ENCODE peak calls at places on chromosomes 7 and 10, in eight cellular contexts. N, U, E, M, X, G, L and H are unnamed samples.

GRCh38 chr10:22314852-22315251 is 1.3 kb upstream of the COMMD3 start:
- DNase-seq in N (no peak), U (no peak), E (no peak), M (no peak), X (no peak), G (no peak), L (no peak), H (no peak)

GRCh38 chr7:22726345-22726848 is 603 bp upstream of the IL6 start:
- DNase-seq in N (peak), U (peak), E (no peak), M (peak), X (no peak), G (peak), L (peak), H (peak)

GRCh38 chr7:100983451-100984187 is 14.3 kb downstream of the MUC12 start:
- DNase-seq in N (no peak), U (no peak), E (no peak), M (no peak), X (no peak), G (no peak), L (peak), H (no peak)

GRCh38 chr10:124990671-124991625 is 49.0 kb downstream of the ZRANB1 start:
- DNase-seq in N (peak), U (no peak), E (no peak), M (no peak), X (peak), G (no peak), L (no peak), H (no peak)

GRCh38 chr7:28695300-28696261 is 262.5 kb downstream of the TRIL start:
- DNase-seq in N (no peak), U (no peak), E (no peak), M (no peak), X (no peak), G (no peak), L (peak), H (no peak)

GRCh38 chr7:29854257-29854938 is 48.1 kb downstream of the WIPF3 start:
- DNase-seq in N (peak), U (no peak), E (no peak), M (peak), X (no peak), G (no peak), L (no peak), H (no peak)

GRCh38 chr7:104767826-104768536 is 246.0 kb upstream of the KMT2E start:
- DNase-seq in N (no peak), U (no peak), E (no peak), M (no peak), X (no peak), G (no peak), L (no peak), H (no peak)

GRCh38 chr10:88270871-88271713 is 312.0 kb downstream of the RNLS start:
- DNase-seq in N (no peak), U (no peak), E (peak), M (no peak), X (no peak), G (peak), L (peak), H (no peak)

GRCh38 chr10:131218811-131219583 is 92.5 kb downstream of the TCERG1L start:
- DNase-seq in N (no peak), U (no peak), E (no peak), M (no peak), X (no peak), G (no peak), L (no peak), H (no peak)

GRCh38 chr7:84100866-84101265 is 93.7 kb downstream of the SEMA3A start:
- DNase-seq in N (no peak), U (no peak), E (no peak), M (no peak), X (no peak), G (no peak), L (peak), H (no peak)

GRCh38 chr7:96903906-96904305 is 101.4 kb upstream of the DLX6 start:
- DNase-seq in N (no peak), U (no peak), E (no peak), M (no peak), X (no peak), G (no peak), L (no peak), H (no peak)

GRCh38 chr10:14468726-14469125 is 138.0 kb upstream of the FRMD4A start:
- DNase-seq in N (no peak), U (no peak), E (no peak), M (no peak), X (no peak), G (no peak), L (no peak), H (no peak)

GRCh38 chr10:16948335-16948734 is 131.1 kb upstream of the RSU1 start:
- DNase-seq in N (no peak), U (no peak), E (no peak), M (no peak), X (no peak), G (no peak), L (no peak), H (no peak)

GRCh38 chr7:69169356-69169755 is 428.9 kb upstream of the AUTS2 start:
- DNase-seq in N (no peak), U (no peak), E (no peak), M (no peak), X (no peak), G (no peak), L (no peak), H (no peak)

GRCh38 chr10:21742740-21743412 is 208.8 kb downstream of the MLLT10 start:
- DNase-seq in N (no peak), U (no peak), E (no peak), M (no peak), X (no peak), G (no peak), L (no peak), H (no peak)

GRCh38 chr7:84178013-84178412 is 16.6 kb downstream of the SEMA3A start:
- DNase-seq in N (no peak), U (no peak), E (no peak), M (no peak), X (no peak), G (no peak), L (peak), H (no peak)

GRCh38 chr7:138853448-138853847 is 55.5 kb upstream of the ATP6V0A4 start:
- DNase-seq in N (no peak), U (no peak), E (no peak), M (no peak), X (no peak), G (no peak), L (no peak), H (no peak)

GRCh38 chr10:28284126-28284525 is 18.7 kb downstream of the MPP7 start:
- DNase-seq in N (no peak), U (no peak), E (no peak), M (no peak), X (no peak), G (no peak), L (no peak), H (no peak)

GRCh38 chr10:21824409-21824808 is 179.1 kb downstream of the DNAJC1 start:
- DNase-seq in N (no peak), U (no peak), E (no peak), M (no peak), X (no peak), G (no peak), L (no peak), H (no peak)

GRCh38 chr7:45695249-45695995 is 121.3 kb downstream of the ADCY1 start:
- DNase-seq in N (no peak), U (no peak), E (no peak), M (no peak), X (peak), G (no peak), L (no peak), H (no peak)

GRCh38 chr7:128381161-128381821 is 19.8 kb upstream of the PRRT4 start:
- DNase-seq in N (peak), U (no peak), E (peak), M (peak), X (no peak), G (no peak), L (no peak), H (no peak)

GRCh38 chr7:2734761-2735571 is 47.0 kb downstream of the AMZ1 start:
- DNase-seq in N (no peak), U (peak), E (peak), M (no peak), X (no peak), G (no peak), L (no peak), H (peak)

GRCh38 chr10:73877533-73878160 is 3.3 kb upstream of the CAMK2G start:
- DNase-seq in N (no peak), U (no peak), E (no peak), M (no peak), X (no peak), G (no peak), L (no peak), H (no peak)

GRCh38 chr10:3133948-3134347 is 38.6 kb downstream of the PITRM1 start:
- DNase-seq in N (no peak), U (no peak), E (no peak), M (no peak), X (no peak), G (no peak), L (no peak), H (no peak)
- H3K27ac ChIP-seq in N (no peak), U (no peak), E (no peak), M (no peak), X (no peak), G (no peak), L (no peak), H (no peak)

GRCh38 chr10:129495697-129496096 is 28.7 kb downstream of the MGMT start:
- DNase-seq in N (no peak), U (no peak), E (no peak), M (no peak), X (no peak), G (no peak), L (no peak), H (no peak)
- H3K27ac ChIP-seq in N (no peak), U (no peak), E (no peak), M (no peak), X (no peak), G (no peak), L (no peak), H (no peak)

GRCh38 chr10:119350529-119351001 is 143.2 kb downstream of the GRK5 start:
- DNase-seq in N (no peak), U (no peak), E (no peak), M (no peak), X (no peak), G (no peak), L (peak), H (no peak)
- H3K27ac ChIP-seq in N (no peak), U (peak), E (no peak), M (no peak), X (peak), G (peak), L (peak), H (no peak)

GRCh38 chr10:119233821-119234220 is 26.4 kb downstream of the GRK5 start:
- DNase-seq in N (no peak), U (no peak), E (no peak), M (no peak), X (no peak), G (no peak), L (peak), H (no peak)
- H3K27ac ChIP-seq in N (peak), U (peak), E (no peak), M (no peak), X (no peak), G (peak), L (peak), H (peak)

GRCh38 chr10:86265236-86265876 is 101.2 kb downstream of the GRID1 start:
- DNase-seq in N (no peak), U (peak), E (peak), M (peak), X (peak), G (no peak), L (no peak), H (no peak)
- H3K27ac ChIP-seq in N (no peak), U (no peak), E (no peak), M (no peak), X (no peak), G (no peak), L (no peak), H (no peak)

GRCh38 chr7:39951156-39951942 is 1.3 kb downstream of the CDK13 start:
- DNase-seq in N (peak), U (peak), E (peak), M (peak), X (peak), G (peak), L (peak), H (peak)
- H3K27ac ChIP-seq in N (peak), U (peak), E (peak), M (no peak), X (peak), G (peak), L (peak), H (peak)

GRCh38 chr7:137342751-137343482 is 616 bp downstream of the PTN start:
- DNase-seq in N (no peak), U (no peak), E (no peak), M (no peak), X (no peak), G (no peak), L (peak), H (no peak)
- H3K27ac ChIP-seq in N (no peak), U (peak), E (no peak), M (no peak), X (no peak), G (peak), L (peak), H (peak)

GRCh38 chr7:55567495-55568070 is 4.7 kb downstream of the VOPP1 start:
- DNase-seq in N (no peak), U (no peak), E (no peak), M (no peak), X (no peak), G (no peak), L (no peak), H (no peak)

GRCh38 chr7:55561756-55562155 is 10.5 kb downstream of the VOPP1 start:
- DNase-seq in N (no peak), U (no peak), E (no peak), M (no peak), X (no peak), G (no peak), L (no peak), H (no peak)

GRCh38 chr7:55565693-55566092 is 6.6 kb downstream of the VOPP1 start:
- DNase-seq in N (no peak), U (no peak), E (no peak), M (no peak), X (no peak), G (no peak), L (no peak), H (no peak)

GRCh38 chr7:55558962-55559920 is 13.1 kb downstream of the VOPP1 start:
- DNase-seq in N (no peak), U (no peak), E (no peak), M (no peak), X (no peak), G (no peak), L (no peak), H (no peak)

DNA sequence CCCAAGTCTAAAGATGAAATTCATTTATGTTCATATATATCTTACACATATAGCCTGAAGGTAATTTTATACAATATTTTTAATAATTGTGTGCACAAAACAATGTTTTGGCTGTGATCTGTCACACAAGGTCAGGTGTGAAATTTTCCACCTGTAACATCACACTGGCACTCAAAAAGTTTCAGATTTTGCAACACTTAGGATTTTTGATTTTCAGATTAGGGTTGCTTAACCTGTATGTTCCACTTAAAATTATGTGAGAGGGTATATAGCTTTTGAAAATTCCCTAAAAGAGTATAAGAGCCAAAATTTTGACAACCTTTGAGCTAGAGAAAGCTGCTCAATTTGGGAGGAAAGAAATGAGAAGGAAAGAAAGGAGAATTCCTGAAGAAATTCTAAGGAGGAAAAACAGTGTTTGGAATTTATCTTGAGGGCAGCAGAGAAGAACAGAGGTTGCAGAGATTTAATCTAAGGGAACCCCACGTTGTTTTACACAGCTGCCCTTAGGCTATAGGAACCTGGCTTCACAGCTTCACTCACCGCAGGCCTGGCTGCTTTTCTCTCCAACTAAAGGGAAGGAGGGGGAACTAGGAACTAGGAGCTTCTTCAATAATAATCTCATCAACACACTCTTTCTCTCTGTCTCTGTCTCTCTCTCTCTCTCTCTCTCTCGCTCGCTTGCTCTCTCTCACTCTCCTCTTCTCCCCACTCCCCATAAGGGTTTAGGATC is 8.5 kb downstream of the VOPP1 start:
- DNase-seq in N (no peak), U (no peak), E (no peak), M (no peak), X (no peak), G (no peak), L (no peak), H (no peak)
- H3K27ac ChIP-seq in N (no peak), U (no peak), E (no peak), M (no peak), X (no peak), G (no peak), L (no peak), H (no peak)

GRCh38 chr10:93380043-93380565 is 102.0 kb downstream of the MYOF start:
- DNase-seq in N (no peak), U (no peak), E (no peak), M (no peak), X (no peak), G (no peak), L (no peak), H (no peak)

GRCh38 chr10:93379366-93380042 is 102.6 kb downstream of the MYOF start:
- DNase-seq in N (no peak), U (no peak), E (no peak), M (no peak), X (no peak), G (no peak), L (peak), H (no peak)

GRCh38 chr10:93384006-93384405 is 98.1 kb downstream of the MYOF start:
- DNase-seq in N (no peak), U (no peak), E (no peak), M (peak), X (no peak), G (no peak), L (no peak), H (no peak)

GRCh38 chr10:93386496-93387369 is 95.4 kb downstream of the MYOF start:
- DNase-seq in N (no peak), U (peak), E (peak), M (no peak), X (no peak), G (no peak), L (no peak), H (no peak)

DNA sequence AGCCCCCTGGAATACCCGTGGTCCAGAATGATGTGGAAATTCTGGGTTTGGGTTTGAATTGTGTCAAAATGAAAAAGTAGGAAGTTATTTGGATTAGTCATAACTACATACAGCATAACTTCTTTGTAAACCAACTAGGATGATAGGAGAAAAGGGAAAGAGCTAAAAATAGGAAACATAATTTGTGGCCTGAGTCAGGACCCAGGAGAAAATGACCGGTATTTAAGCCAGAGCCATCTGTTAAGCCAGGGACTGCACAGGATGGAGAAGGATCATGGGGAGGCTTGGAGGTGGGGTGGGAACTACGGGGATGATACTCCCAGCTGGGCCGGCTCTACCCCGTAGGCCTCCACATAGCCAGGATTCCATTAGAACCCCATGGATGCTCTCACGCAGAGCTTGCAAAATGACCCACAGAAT is 98.6 kb downstream of the MYOF start:
- DNase-seq in N (no peak), U (no peak), E (no peak), M (peak), X (no peak), G (no peak), L (peak), H (no peak)
- H3K27ac ChIP-seq in N (no peak), U (peak), E (no peak), M (no peak), X (peak), G (no peak), L (peak), H (peak)

GRCh38 chr10:95408931-95409873 is 118.4 kb upstream of the PDLIM1 start:
- DNase-seq in N (no peak), U (no peak), E (peak), M (no peak), X (no peak), G (no peak), L (no peak), H (no peak)

GRCh38 chr10:95406651-95407280 is 116.0 kb upstream of the PDLIM1 start:
- DNase-seq in N (no peak), U (peak), E (peak), M (no peak), X (peak), G (peak), L (no peak), H (no peak)

GRCh38 chr10:95408148-95408930 is 117.5 kb upstream of the PDLIM1 start:
- DNase-seq in N (no peak), U (no peak), E (no peak), M (no peak), X (no peak), G (no peak), L (no peak), H (peak)

GRCh38 chr10:95405655-95406054 is 114.9 kb upstream of the PDLIM1 start:
- DNase-seq in N (no peak), U (no peak), E (no peak), M (no peak), X (no peak), G (no peak), L (no peak), H (no peak)

DNA sequence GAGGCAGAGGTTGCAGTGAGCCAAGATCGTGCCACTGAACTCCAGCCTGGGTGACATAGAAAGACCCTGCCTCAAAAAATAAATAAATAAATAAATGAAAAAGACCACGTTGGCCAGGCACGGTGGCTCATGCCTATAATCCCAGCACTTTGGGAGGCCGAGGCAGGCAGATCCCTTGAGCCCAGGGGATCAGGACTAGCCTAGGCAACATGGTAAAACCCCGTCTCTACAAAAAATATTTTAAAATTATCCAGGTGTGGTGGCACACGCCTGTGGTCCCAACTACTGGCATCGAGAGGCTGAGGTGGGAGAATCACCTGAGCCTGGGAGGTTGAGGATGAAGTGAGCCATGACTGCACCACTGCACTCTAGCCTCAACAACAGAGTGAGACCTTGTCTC is 116.7 kb upstream of the PDLIM1 start:
- DNase-seq in N (no peak), U (no peak), E (no peak), M (no peak), X (no peak), G (no peak), L (no peak), H (no peak)
- H3K27ac ChIP-seq in N (peak), U (peak), E (no peak), M (no peak), X (peak), G (peak), L (no peak), H (peak)